ENCODE peak calls at places on chromosomes 7 and 10, in seven cellular contexts. D, V, A, G, T, O and P are unnamed samples.

GRCh38 chr10:132540456-132540855 is 2.9 kb downstream of the INPP5A start:
- DNase-seq in A (no peak), G (no peak), T (no peak), O (no peak), D (no peak), V (peak; percentile 67), P (no peak)

GRCh38 chr7:98352621-98353020 is 48.3 kb downstream of the BAIAP2L1 start:
- DNase-seq in G (no peak), D (no peak), T (peak; percentile 90), A (peak; percentile 89), V (no peak), O (no peak), P (no peak)

GRCh38 chr7:107579881-107580715 is at the start of gene BCAP29:
- DNase-seq in A (no peak), V (peak; percentile 91), D (peak; percentile 70), G (peak; percentile 90), T (peak; percentile 64), O (no peak), P (peak; percentile 85)

GRCh38 chr7:17211307-17211836 is 87.1 kb upstream of the AHR start:
- DNase-seq in V (no peak), T (no peak), O (no peak), G (no peak), D (no peak), A (no peak), P (no peak)

GRCh38 chr7:109967401-109967800 is 1123.5 kb upstream of the LRRN3 start:
- DNase-seq in V (no peak), T (no peak), D (no peak), O (no peak), G (no peak), A (no peak), P (no peak)

GRCh38 chr7:95389516-95389915 is 6.7 kb downstream of the PON3 start:
- DNase-seq in A (no peak), T (no peak), V (no peak), O (no peak), D (no peak), G (no peak), P (no peak)

GRCh38 chr10:35784751-35785150 is 142.7 kb upstream of the FZD8 start:
- DNase-seq in T (no peak), V (no peak), D (no peak), O (no peak), A (no peak), G (no peak), P (no peak)

GRCh38 chr7:50142421-50143113 is 49.5 kb upstream of the ZPBP start:
- DNase-seq in V (peak; percentile 39), A (no peak), G (no peak), D (no peak), O (no peak), T (no peak), P (no peak)

GRCh38 chr7:42457663-42458062 is 220.7 kb upstream of the GLI3 start:
- DNase-seq in G (no peak), T (no peak), A (no peak), D (no peak), O (no peak), V (no peak), P (no peak)

GRCh38 chr7:141369422-141369821 is 181.8 kb upstream of the AGK start:
- DNase-seq in A (no peak), O (no peak), G (no peak), V (no peak), D (no peak), T (no peak), P (no peak)

GRCh38 chr7:3832199-3832598 is 531.1 kb downstream of the SDK1 start:
- DNase-seq in V (no peak), T (no peak), D (no peak), G (no peak), A (no peak), O (no peak), P (no peak)

GRCh38 chr7:45292481-45292880 is 134.9 kb downstream of the RAMP3 start:
- DNase-seq in A (no peak), D (no peak), O (no peak), G (no peak), T (no peak), V (no peak), P (no peak)

GRCh38 chr7:22364910-22365309 is 8.0 kb upstream of the RAPGEF5 start:
- DNase-seq in A (no peak), O (no peak), D (no peak), G (no peak), T (no peak), V (no peak), P (no peak)

GRCh38 chr10:23869996-23870395 is 338.9 kb upstream of the KIAA1217 start:
- DNase-seq in T (no peak), D (no peak), O (no peak), A (no peak), V (no peak), G (no peak), P (no peak)

GRCh38 chr7:97377713-97378112 is 260.2 kb downstream of the SDHAF3 start:
- DNase-seq in D (no peak), G (no peak), O (no peak), A (no peak), V (no peak), T (no peak), P (no peak)

GRCh38 chr10:92342801-92343200 is 51.8 kb downstream of the MARCHF5 start:
- DNase-seq in O (no peak), D (no peak), V (no peak), A (no peak), G (no peak), T (no peak), P (no peak)

DNA sequence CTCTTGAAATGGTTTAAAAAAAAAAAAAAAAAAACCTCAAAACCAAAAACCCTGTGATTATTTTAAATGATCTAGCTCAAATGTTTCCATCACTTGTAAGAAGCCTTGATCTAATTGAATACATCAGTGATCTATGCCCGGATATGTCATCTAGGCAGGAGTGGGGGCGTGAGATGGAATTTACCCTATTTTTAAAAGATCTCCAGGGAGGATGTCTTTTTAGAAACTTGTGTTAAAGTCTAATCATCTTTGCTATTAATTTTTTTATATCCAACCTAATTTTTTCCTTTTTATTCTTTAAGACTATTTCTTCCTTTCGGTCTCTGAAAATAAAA is 101.4 kb upstream of the PDLIM1 start:
- DNase-seq in D (no peak), V (no peak), A (no peak), O (no peak), T (no peak), G (no peak), P (no peak)
- H3K4me1 ChIP-seq in D (peaks cover 3% of the 10 kb centered on the region), V (no peaks in the 10 kb centered on the region), A (peaks cover 12% of the 10 kb centered on the region), O (peaks cover 100% of the 10 kb centered on the region), T (peaks cover 18% of the 10 kb centered on the region), G (peaks cover 51% of the 10 kb centered on the region), P (no peaks in the 10 kb centered on the region)

GRCh38 chr7:80781146-80781545 is 137.7 kb downstream of the SEMA3C start:
- DNase-seq in T (no peak), G (no peak), V (no peak), O (no peak), A (no peak), D (no peak), P (no peak)

GRCh38 chr7:80783688-80784327 is 135.0 kb downstream of the SEMA3C start:
- DNase-seq in O (no peak), A (no peak), T (no peak), V (no peak), D (no peak), G (no peak), P (no peak)

GRCh38 chr7:80783177-80783687 is 135.6 kb downstream of the SEMA3C start:
- DNase-seq in G (no peak), T (no peak), D (no peak), A (no peak), V (no peak), O (no peak), P (no peak)

GRCh38 chr7:80779456-80779855 is 139.4 kb downstream of the SEMA3C start:
- DNase-seq in A (no peak), O (no peak), G (no peak), V (no peak), T (no peak), D (no peak), P (no peak)

DNA sequence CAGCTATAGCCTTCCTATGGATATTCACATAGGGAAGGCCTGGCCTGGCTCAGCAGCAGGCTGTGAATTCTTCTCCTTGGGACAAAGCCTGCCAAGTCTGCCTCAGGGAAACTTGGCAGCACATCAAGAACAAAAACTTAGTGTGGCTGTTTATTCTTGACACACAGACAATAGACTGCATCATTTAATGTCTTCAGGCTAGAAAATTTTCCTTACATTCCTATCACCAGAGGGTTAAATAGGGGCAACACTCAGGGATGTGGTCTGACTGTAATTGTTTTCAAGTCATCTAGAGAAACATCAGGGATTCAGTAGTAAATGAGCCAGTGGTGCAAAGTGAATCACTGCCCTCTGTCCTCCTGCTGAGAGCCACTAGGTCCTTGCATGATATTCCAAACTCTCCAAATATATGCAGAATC is 137.3 kb downstream of the SEMA3C start:
- DNase-seq in D (peak; percentile 33), T (no peak), V (peak; percentile 17), O (no peak), A (no peak), G (no peak), P (peak; percentile 53)
- TF ChIP-seq CTCF in D (no peak), T (no peak), V (no peak), O (peak; percentile 7), A (no peak), G (no peak), P (no peak)

DNA sequence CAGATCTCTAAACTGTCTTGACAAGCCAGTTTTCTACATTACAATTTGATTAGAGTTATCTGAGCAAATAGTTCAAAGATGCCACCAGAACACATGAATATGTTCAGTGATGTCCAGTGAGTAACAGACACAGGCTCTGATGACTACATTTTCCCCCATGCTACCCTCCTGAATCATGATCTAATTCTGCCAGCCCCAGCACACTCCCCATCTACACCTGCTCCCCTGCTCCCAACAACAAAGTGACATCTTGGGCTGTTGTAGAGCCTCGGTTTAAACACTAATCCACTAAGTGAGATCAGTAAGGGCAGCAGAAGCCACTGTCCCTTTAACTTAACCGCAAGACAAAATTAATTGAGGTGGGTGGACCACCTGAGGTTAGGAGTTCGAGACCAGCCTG is 104.6 kb downstream of the PROSER2 start:
- DNase-seq in G (no peak), T (no peak), A (no peak), O (no peak), D (no peak), V (no peak), P (no peak)
- H3K4me1 ChIP-seq in G (no peaks in the 10 kb centered on the region), T (no peaks in the 10 kb centered on the region), A (no peaks in the 10 kb centered on the region), O (no peaks in the 10 kb centered on the region), D (no peaks in the 10 kb centered on the region), V (no peaks in the 10 kb centered on the region), P (no peaks in the 10 kb centered on the region)

GRCh38 chr10:123390332-123390731 is 236.1 kb downstream of the BUB3 start:
- DNase-seq in D (no peak), O (no peak), A (no peak), G (no peak), V (no peak), T (no peak), P (no peak)
- TF ChIP-seq CTCF in D (no peak), O (no peak), A (peak; percentile 47), G (no peak), V (no peak), T (no peak), P (peak; percentile 6)

GRCh38 chr10:70119197-70119596 is 13.4 kb downstream of the AIFM2 start:
- DNase-seq in A (no peak), V (no peak), O (no peak), T (no peak), D (no peak), G (no peak), P (no peak)
- H3K4me1 ChIP-seq in A (no peaks in the 10 kb centered on the region), V (no peaks in the 10 kb centered on the region), O (no peaks in the 10 kb centered on the region), T (no peaks in the 10 kb centered on the region), D (no peaks in the 10 kb centered on the region), G (no peaks in the 10 kb centered on the region), P (no peaks in the 10 kb centered on the region)